ENCODE peak calls at places on chromosomes 5 and 9, in six cellular contexts. E is esophagus squamous epithelium, D is astrocyte, R is OCI-LY7, P is AG04450, V is Peyer's patch. K is an unnamed sample. For H3K9me3, the result is how much of the 10 kb centered on the place peaks cover.

GRCh38 chr9:136389396-136389795 is 10.6 kb downstream of the SNAPC4 start:
- DNase-seq in E (no peak), D (no peak), R (no peak), P (no peak), V (no peak), K (no peak)

GRCh38 chr5:148558892-148559291 is 95.4 kb downstream of the HTR4 start:
- DNase-seq in E (no peak), D (no peak), R (no peak), P (no peak), V (no peak), K (no peak)

GRCh38 chr9:136806067-136806466 is 1.7 kb upstream of the RABL6 start:
- DNase-seq in E (no peak), D (no peak), R (no peak), P (no peak), V (no peak), K (no peak)

GRCh38 chr5:128144491-128144890 is 60.9 kb downstream of the SLC12A2 start:
- DNase-seq in E (no peak), D (peak), R (no peak), P (peak), V (no peak), K (no peak)

GRCh38 chr5:93245226-93245625 is 335.8 kb downstream of the NR2F1-AS1 start:
- DNase-seq in E (no peak), D (no peak), R (no peak), P (no peak), V (no peak), K (no peak)

GRCh38 chr9:129633207-129633606 is 7.2 kb downstream of the NTMT1 start:
- DNase-seq in E (no peak), D (no peak), R (no peak), P (no peak), V (no peak), K (no peak)

GRCh38 chr9:19409406-19410194 is 791 bp downstream of the ACER2 start:
- DNase-seq in E (no peak), D (no peak), R (peak), P (no peak), V (peak), K (peak)

GRCh38 chr9:94156549-94157407 is 72.5 kb downstream of the PTPDC1 start:
- DNase-seq in E (no peak), D (peak), R (no peak), P (no peak), V (peak), K (peak)

DNA sequence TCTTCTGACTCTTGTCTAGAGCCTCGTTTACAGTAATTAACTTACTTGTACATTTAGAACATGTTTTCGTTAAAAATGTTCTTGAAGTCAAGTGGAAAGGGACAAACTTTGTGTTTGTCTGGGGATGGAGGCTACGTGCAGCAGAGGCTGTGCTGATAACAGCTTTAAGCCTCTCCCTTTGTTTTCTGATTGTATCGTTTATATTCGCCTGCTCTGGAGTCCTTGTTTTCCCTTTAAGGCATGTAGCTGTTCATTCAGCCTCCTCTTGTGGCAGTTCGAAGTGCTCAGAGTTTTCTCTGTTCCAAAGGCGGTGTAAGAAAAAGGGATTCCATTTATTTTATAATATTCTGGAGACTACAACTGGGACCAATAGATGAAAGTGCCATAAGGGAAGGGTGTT is 1.9 kb downstream of the SLC36A1 start:
- DNase-seq in E (no peak), D (no peak), R (no peak), P (no peak), V (no peak), K (no peak)
- H3K4me3 ChIP-seq in E (peak), D (no peak), R (no peak), P (peak), V (peak), K (no peak)

DNA sequence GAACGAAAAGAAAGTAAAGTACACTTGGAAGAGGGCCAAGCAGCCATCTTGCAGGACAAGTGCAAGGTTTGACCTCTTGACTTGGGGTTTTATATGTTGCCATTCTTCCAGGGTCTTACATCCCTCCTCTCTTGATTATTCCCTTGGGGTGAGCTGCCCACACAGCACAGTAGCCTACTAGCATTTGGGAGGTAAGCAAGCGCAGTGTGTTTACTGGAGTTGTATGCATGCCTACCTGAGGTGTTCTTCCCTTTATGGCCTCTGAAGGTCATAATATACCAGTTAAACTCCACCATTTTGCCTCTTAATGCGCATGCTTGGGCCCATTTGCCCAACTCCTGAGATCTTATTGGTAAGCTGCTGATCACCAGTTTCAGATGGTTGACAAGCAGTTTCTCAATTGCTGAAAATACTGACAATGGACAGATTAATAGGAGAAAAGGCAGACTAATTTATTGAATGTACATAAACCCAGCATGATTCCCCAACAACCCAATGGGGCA is 173.8 kb upstream of the SLC30A5 start:
- DNase-seq in E (no peak), D (no peak), R (no peak), P (no peak), V (no peak), K (no peak)
- H3K9me3 ChIP-seq in E (under half), D (under half), R (under half), P (under half), V (under half), K (under half)

GRCh38 chr5:424259-425110 is 18.5 kb upstream of the EXOC3 start:
- DNase-seq in E (no peak), D (peak), R (peak), P (no peak), V (peak), K (no peak)

GRCh38 chr5:423626-424258 is 19.2 kb upstream of the EXOC3 start:
- DNase-seq in E (no peak), D (no peak), R (no peak), P (no peak), V (peak), K (no peak)

GRCh38 chr5:427415-428087 is 15.4 kb upstream of the EXOC3 start:
- DNase-seq in E (no peak), D (no peak), R (no peak), P (no peak), V (peak), K (no peak)

GRCh38 chr5:426392-426976 is 16.5 kb upstream of the EXOC3 start:
- DNase-seq in E (no peak), D (no peak), R (no peak), P (no peak), V (no peak), K (no peak)

DNA sequence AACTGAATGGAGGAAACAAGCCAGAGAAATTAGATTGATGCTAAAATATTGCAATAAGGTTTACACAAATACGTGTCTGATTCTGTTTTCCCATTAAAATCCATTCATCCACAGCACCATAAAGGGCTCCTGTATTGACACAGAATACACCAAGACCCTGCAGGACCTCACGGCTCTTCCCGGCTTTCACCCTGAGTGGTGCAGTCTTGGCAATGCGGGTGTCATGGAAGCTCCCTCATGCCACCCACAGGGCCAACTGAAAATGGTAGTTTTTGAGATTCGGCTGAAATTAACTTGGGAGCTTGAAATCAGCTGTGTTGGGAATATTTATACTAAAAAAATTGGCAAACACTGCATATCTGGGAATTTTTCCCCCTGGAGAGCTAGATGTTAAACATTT is 17.3 kb upstream of the EXOC3 start:
- DNase-seq in E (no peak), D (no peak), R (peak), P (no peak), V (peak), K (no peak)
- TF ChIP-seq CTCF in E (no peak), D (no peak), R (peak), P (peak), V (peak), K (no peak)

GRCh38 chr9:127422133-127422782 is 1.9 kb upstream of the ZNF79 start:
- DNase-seq in E (no peak), D (no peak), R (no peak), P (no peak), V (no peak), K (no peak)
- H3K4me3 ChIP-seq in E (peak), D (no peak), R (peak), P (no peak), V (peak), K (no peak)

GRCh38 chr9:90559075-90560073 is 83.2 kb downstream of the DIRAS2 start:
- DNase-seq in E (no peak), D (no peak), R (no peak), P (no peak), V (no peak), K (no peak)

GRCh38 chr9:90552317-90552716 is 90.3 kb downstream of the DIRAS2 start:
- DNase-seq in E (no peak), D (no peak), R (no peak), P (no peak), V (no peak), K (peak)

GRCh38 chr9:90556897-90557296 is 85.7 kb downstream of the DIRAS2 start:
- DNase-seq in E (no peak), D (no peak), R (no peak), P (no peak), V (no peak), K (no peak)

GRCh38 chr9:90555351-90556057 is 87.1 kb downstream of the DIRAS2 start:
- DNase-seq in E (no peak), D (no peak), R (no peak), P (no peak), V (no peak), K (no peak)
- H3K9me3 ChIP-seq in E (under half), D (under half), R (under half), P (under half), V (under half), K (under half)

DNA sequence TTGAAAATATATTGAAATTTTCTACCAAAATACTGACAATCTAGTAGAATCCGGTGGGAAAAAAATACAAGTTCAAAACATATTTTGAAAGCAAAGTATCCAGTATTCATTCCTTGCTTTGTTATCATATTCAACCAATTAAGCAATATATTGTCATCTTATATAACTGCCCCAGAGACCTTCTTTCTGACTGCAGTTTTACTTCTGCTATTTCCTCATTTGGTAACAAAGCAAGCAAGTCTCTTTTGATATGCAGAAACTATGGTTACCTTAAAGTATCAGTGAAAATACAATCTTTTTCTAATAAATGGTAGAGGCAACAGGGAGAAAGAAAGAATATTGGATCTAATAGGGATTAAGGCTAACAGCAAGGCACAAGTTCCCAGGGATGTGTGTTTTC is 663.7 kb upstream of the MEF2C start:
- DNase-seq in E (no peak), D (no peak), R (no peak), P (no peak), V (no peak), K (no peak)
- TF ChIP-seq CTCF in E (no peak), D (no peak), R (no peak), P (no peak), V (no peak), K (no peak)

DNA sequence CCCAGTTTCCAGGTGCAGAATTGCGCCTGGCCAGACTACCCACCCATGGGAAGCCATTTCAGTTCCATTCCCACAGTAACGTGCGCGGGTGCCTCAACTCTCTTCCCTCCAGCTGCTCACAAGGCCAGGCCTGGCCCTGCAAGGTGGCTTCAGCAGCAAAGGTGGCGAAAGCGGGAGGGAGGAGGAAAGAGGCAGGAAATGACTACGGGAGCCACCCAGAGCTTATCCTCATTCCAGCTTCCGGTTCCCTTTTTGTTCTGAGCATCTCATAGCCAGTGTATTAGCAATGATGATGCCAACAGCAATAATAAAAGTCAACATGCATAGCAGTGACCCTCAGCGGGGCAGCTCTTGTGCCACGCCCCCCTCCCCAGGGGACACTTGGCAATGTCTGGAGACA is 101.5 kb upstream of the BOD1 start:
- DNase-seq in E (no peak), D (no peak), R (no peak), P (no peak), V (no peak), K (no peak)
- H3K4me3 ChIP-seq in E (no peak), D (no peak), R (no peak), P (no peak), V (no peak), K (no peak)

DNA sequence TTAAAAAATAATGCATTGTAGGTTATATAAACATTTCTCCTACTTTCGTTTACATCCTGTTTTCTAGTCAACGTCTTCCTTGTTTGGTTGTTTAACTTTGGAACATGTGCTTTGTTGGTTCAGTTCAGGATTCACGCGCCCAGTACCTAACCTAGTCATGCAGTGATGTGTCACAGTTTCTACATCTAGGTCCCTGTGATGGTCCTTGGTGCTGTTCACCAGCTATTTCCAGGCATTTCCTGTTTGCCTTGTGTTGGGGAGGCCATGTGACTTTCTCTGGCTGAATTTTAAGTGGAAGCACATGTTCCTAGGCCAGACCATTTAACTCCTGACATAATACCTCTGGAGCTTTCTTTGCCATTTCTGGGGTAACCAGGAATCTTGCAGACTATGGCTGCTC is 292.3 kb downstream of the SMARCA2 start:
- DNase-seq in E (no peak), D (no peak), R (no peak), P (peak), V (no peak), K (no peak)
- H3K9me3 ChIP-seq in E (under half), D (under half), R (under half), P (under half), V (under half), K (under half)

K was measured in transverse colon.